ENCODE peak calls at places on chromosomes 2 and 18, in eight cellular contexts. Z is heart left ventricle, M is uterus, R is tibial nerve, P is spleen, O is A549, G is prostate gland, A is IMR-90. W is an unnamed sample.

GRCh38 chr2:15675456-15676195 is 84.0 kb downstream of the DDX1 start:
- DNase-seq in Z (no peak), M (no peak), R (no peak), P (no peak), O (peak), G (no peak), A (no peak), W (no peak)

GRCh38 chr2:157305713-157306110 is 19.9 kb downstream of the ERMN start:
- DNase-seq in Z (no peak), M (no peak), R (no peak), P (no peak), O (no peak), G (no peak), A (peak), W (no peak)

GRCh38 chr2:152875832-152876669 is 157.6 kb downstream of the ARL6IP6 start:
- DNase-seq in Z (no peak), M (no peak), R (no peak), P (no peak), O (peak), G (no peak), A (peak), W (no peak)

GRCh38 chr2:28394997-28395333 is 2.3 kb downstream of the FOSL2 start:
- DNase-seq in Z (no peak), M (no peak), R (no peak), P (no peak), O (no peak), G (no peak), A (no peak), W (no peak)

GRCh38 chr18:48590678-48591077 is 51.8 kb downstream of the CTIF start:
- DNase-seq in Z (no peak), M (no peak), R (no peak), P (no peak), O (peak), G (no peak), A (peak), W (no peak)

GRCh38 chr2:60992985-60993392 is 24.5 kb upstream of the PEX13 start:
- DNase-seq in Z (peak), M (no peak), R (no peak), P (peak), O (no peak), G (no peak), A (no peak), W (no peak)

GRCh38 chr2:123036300-123036699 is 988.8 kb upstream of the CNTNAP5 start:
- DNase-seq in Z (no peak), M (no peak), R (no peak), P (peak), O (no peak), G (no peak), A (no peak), W (no peak)

GRCh38 chr2:230000118-230000841 is 68.4 kb downstream of the SLC16A14 start:
- DNase-seq in Z (no peak), M (no peak), R (no peak), P (no peak), O (no peak), G (no peak), A (no peak), W (no peak)

GRCh38 chr18:68779169-68779568 is 18.7 kb upstream of the CCDC102B start:
- DNase-seq in Z (no peak), M (no peak), R (no peak), P (no peak), O (no peak), G (no peak), A (peak), W (no peak)

GRCh38 chr2:133734699-133735098 is 166.4 kb upstream of the NCKAP5 start:
- DNase-seq in Z (no peak), M (no peak), R (no peak), P (no peak), O (no peak), G (no peak), A (no peak), W (peak)

GRCh38 chr18:11808001-11808855 is 43.0 kb upstream of the CHMP1B start:
- DNase-seq in Z (no peak), M (no peak), R (no peak), P (no peak), O (peak), G (no peak), A (peak), W (no peak)

GRCh38 chr2:71610671-71611070 is 157.3 kb downstream of the DYSF start:
- DNase-seq in Z (peak), M (peak), R (no peak), P (no peak), O (no peak), G (no peak), A (no peak), W (peak)

DNA sequence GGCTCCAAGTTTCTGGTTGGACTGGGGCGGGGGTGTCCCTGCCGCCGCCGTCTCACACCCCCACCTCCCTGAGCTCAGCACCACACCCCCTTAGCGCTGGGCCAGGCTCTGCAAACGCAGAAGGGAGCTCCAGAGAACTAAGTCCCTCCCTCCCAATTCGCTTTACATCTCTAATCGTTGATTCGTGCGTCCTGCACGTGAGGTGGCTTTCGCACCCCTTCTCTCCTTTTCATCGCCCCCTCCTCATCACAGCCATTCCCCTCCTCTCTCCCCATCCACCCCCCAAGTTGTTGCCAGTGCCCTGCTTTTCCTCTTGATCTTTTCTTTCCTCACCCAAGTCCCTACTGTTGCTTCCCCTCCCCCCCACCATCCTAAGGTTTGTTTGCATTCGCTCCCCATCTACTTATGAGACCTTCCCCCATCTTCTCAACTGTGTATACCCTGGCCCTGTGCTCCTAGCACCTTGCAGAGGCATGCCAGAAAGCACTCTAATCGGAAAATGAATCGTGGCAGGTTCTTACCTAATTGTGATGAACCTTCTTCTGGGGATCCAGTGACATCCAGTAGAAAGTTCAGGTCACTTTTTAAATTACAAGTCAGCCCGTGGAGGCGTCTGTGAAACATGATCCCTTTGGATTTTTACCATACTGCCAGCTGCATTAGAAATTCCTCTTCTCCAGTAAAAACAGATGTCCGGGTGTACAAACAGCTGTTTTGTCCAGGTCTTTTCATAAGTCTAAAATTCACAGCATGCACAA is 607 bp upstream of the ATL2 start:
- DNase-seq in Z (no peak), M (no peak), R (no peak), P (no peak), O (peak), G (no peak), A (peak), W (peak)
- TF ChIP-seq POLR2A in Z (no peak), M (no peak), R (no peak), P (no peak), O (no peak), G (no peak), A (no peak), W (no peak)

DNA sequence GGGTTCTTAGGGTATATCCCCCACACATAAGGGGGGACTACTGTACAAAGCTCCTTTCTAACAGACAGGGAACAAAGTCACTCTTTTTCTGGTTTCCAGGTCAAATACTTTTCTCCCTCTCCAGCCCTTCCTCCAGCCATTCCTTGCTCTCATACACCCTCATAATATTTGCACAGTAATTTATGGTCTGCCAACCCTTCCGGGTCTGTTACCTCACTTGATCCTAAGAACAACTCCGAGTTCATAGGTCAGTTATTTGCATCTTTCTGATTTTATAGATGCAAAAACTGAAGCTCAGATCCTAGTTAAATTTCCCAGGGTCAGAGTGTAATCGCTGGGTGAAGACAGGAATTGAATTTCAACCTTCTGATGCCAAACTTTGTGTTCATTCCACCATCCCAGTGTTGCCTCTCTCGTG is 14.8 kb upstream of the MATN3 start:
- DNase-seq in Z (no peak), M (no peak), R (no peak), P (no peak), O (peak), G (no peak), A (no peak), W (no peak)
- H3K27ac ChIP-seq in Z (no peak), M (no peak), R (no peak), P (no peak), O (peak), G (peak), A (no peak), W (no peak)

GRCh38 chr2:85438291-85439110 is 20.0 kb downstream of the SH2D6 start:
- DNase-seq in Z (no peak), M (peak), R (no peak), P (peak), O (no peak), G (no peak), A (no peak), W (no peak)
- TF ChIP-seq CTCF in Z (no peak), M (no peak), R (no peak), P (no peak), O (no peak), G (no peak), A (no peak), W (no peak)

GRCh38 chr2:8680931-8681760 is 710 bp upstream of the ID2 start:
- DNase-seq in Z (peak), M (peak), R (no peak), P (peak), O (peak), G (peak), A (peak), W (peak)
- TF ChIP-seq POLR2A in Z (no peak), M (no peak), R (no peak), P (no peak), O (peak), G (peak), A (peak), W (no peak)

GRCh38 chr2:23549051-23549450 is 164.1 kb downstream of the KLHL29 start:
- DNase-seq in Z (no peak), M (no peak), R (no peak), P (no peak), O (no peak), G (no peak), A (no peak), W (peak)
- H3K27ac ChIP-seq in Z (no peak), M (no peak), R (peak), P (no peak), O (no peak), G (no peak), A (no peak), W (peak)

GRCh38 chr2:7083580-7084509 is 166.6 kb downstream of the RNF144A start:
- DNase-seq in Z (no peak), M (no peak), R (no peak), P (no peak), O (peak), G (no peak), A (peak), W (no peak)
- TF ChIP-seq CTCF in Z (peak), M (no peak), R (no peak), P (peak), O (peak), G (no peak), A (peak), W (no peak)

GRCh38 chr2:201985740-201986735 is 47.6 kb upstream of the FZD7 start:
- DNase-seq in Z (no peak), M (no peak), R (no peak), P (no peak), O (no peak), G (no peak), A (peak), W (no peak)

GRCh38 chr2:201983174-201983573 is 50.5 kb upstream of the FZD7 start:
- DNase-seq in Z (no peak), M (no peak), R (no peak), P (no peak), O (no peak), G (no peak), A (no peak), W (no peak)

GRCh38 chr2:201984800-201985525 is 48.7 kb upstream of the FZD7 start:
- DNase-seq in Z (no peak), M (no peak), R (peak), P (no peak), O (no peak), G (peak), A (no peak), W (peak)

GRCh38 chr2:201987426-201987825 is 46.2 kb upstream of the FZD7 start:
- DNase-seq in Z (no peak), M (no peak), R (no peak), P (no peak), O (no peak), G (no peak), A (no peak), W (no peak)

GRCh38 chr2:201984333-201984732 is 49.3 kb upstream of the FZD7 start:
- DNase-seq in Z (no peak), M (no peak), R (no peak), P (no peak), O (no peak), G (no peak), A (no peak), W (no peak)
- TF ChIP-seq POLR2A in Z (no peak), M (no peak), R (no peak), P (no peak), O (no peak), G (no peak), A (no peak), W (no peak)

DNA sequence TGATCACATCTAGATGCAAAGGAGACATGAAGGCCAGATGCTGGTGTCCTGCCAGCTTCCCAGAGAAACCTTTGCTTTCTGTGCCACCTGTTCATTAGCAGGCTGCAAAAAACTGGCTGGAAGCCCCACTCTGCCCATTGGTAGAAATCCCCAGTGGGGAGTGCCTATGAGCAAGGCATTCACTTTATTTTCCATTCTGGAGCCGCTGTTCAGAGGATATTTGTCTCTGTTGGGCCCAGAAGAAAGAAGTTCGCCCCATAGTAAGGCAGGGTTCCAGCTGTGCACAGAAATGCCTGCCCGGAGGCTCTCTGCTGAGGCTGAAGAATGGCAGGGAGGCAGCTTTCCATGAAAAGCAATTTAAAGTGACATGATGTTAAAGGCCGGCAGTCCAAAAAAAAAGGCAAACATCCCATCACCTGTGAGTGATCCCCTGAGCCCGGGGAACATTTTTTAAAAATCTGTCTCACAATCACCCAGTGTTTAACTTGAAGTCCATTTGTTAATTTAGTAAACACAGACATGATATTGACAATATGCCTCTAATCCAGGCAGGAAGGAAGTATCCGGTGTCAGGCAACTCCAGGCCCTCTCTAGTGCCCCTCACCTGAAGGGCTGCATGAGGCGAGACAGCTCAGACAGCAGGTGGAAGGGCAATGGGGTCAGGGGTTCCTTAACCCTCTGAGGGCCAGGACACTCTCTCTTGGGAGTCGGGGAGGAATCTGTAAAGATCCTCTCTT is 265.1 kb upstream of the SIX2 start:
- DNase-seq in Z (no peak), M (no peak), R (no peak), P (no peak), O (no peak), G (peak), A (no peak), W (no peak)
- H3K27ac ChIP-seq in Z (no peak), M (no peak), R (no peak), P (no peak), O (no peak), G (peak), A (no peak), W (no peak)